ENCODE peak calls at places on chromosomes 5 and 9, in four cellular contexts. R is GM23338, E is T-helper 9 cell, J is AG08396. Q is an unnamed sample.

GRCh38 chr5:54470191-54470590 is 14.7 kb downstream of the HSPB3 start:
- DNase-seq in R (no peak), E (no peak), J (no peak), Q (no peak)

GRCh38 chr5:140148508-140148907 is 22.8 kb downstream of the IGIP start:
- DNase-seq in R (peak), E (no peak), J (peak), Q (no peak)

GRCh38 chr5:149583394-149583793 is 2.1 kb downstream of the ARHGEF37 start:
- DNase-seq in R (no peak), E (no peak), J (no peak), Q (peak)

GRCh38 chr5:172795401-172795977 is 24.5 kb upstream of the DUSP1 start:
- DNase-seq in R (peak), E (no peak), J (peak), Q (peak)

GRCh38 chr9:7844283-7844682 is 44.7 kb upstream of the DMAC1 start:
- DNase-seq in R (peak), E (no peak), J (peak), Q (peak)

GRCh38 chr5:128111818-128112448 is 28.4 kb downstream of the SLC12A2 start:
- DNase-seq in R (no peak), E (no peak), J (peak), Q (no peak)

GRCh38 chr9:94855919-94856318 is 129.4 kb downstream of the AOPEP start:
- DNase-seq in R (no peak), E (no peak), J (no peak), Q (peak)

GRCh38 chr5:79107020-79107796 is 4.4 kb upstream of the BHMT start:
- DNase-seq in R (no peak), E (no peak), J (no peak), Q (peak)

GRCh38 chr5:14617441-14617840 is 35.8 kb downstream of the OTULINL start:
- DNase-seq in R (no peak), E (no peak), J (no peak), Q (peak)

GRCh38 chr5:122493776-122494518 is 181.9 kb downstream of the SNCAIP start:
- DNase-seq in R (no peak), E (no peak), J (no peak), Q (no peak)

GRCh38 chr5:123665822-123666371 is 153.9 kb downstream of the CSNK1G3 start:
- DNase-seq in R (no peak), E (no peak), J (no peak), Q (peak)

GRCh38 chr9:133333566-133333965 is 2.4 kb downstream of the SURF6 start:
- DNase-seq in R (no peak), E (no peak), J (no peak), Q (no peak)

GRCh38 chr9:1049641-1050040 is 516 bp upstream of the DMRT2 start:
- DNase-seq in R (no peak), E (no peak), J (no peak), Q (no peak)

GRCh38 chr5:128613111-128613510 is 75.1 kb upstream of the FBN2 start:
- DNase-seq in R (no peak), E (no peak), J (no peak), Q (no peak)

GRCh38 chr5:172052454-172053236 is 46.2 kb upstream of the FBXW11 start:
- DNase-seq in R (no peak), E (no peak), J (peak), Q (no peak)

GRCh38 chr9:127509955-127510299 is 58.6 kb downstream of the LRSAM1 start:
- DNase-seq in R (no peak), E (no peak), J (no peak), Q (no peak)

GRCh38 chr9:551986-552930 is 289.2 kb upstream of the DMRT1 start:
- DNase-seq in R (no peak), E (no peak), J (no peak), Q (no peak)

GRCh38 chr5:74409166-74409706 is 231.3 kb downstream of the ENC1 start:
- DNase-seq in R (no peak), E (no peak), J (no peak), Q (no peak)

GRCh38 chr9:36903541-36904435 is 130.3 kb downstream of the PAX5 start:
- DNase-seq in R (no peak), E (no peak), J (peak), Q (peak)

GRCh38 chr5:33439905-33440481 is 772 bp upstream of the TARS1 start:
- DNase-seq in R (no peak), E (no peak), J (peak), Q (no peak)

GRCh38 chr5:150627731-150628545 is 12.5 kb upstream of the SYNPO start:
- DNase-seq in R (no peak), E (no peak), J (peak), Q (no peak)

GRCh38 chr5:139709587-139710369 is 61.6 kb downstream of the CXXC5 start:
- DNase-seq in R (peak), E (no peak), J (no peak), Q (peak)

GRCh38 chr5:38697013-38697412 is 140.6 kb upstream of the LIFR start:
- DNase-seq in R (peak), E (no peak), J (no peak), Q (no peak)

GRCh38 chr5:37539459-37539858 is 160.3 kb downstream of the WDR70 start:
- DNase-seq in R (no peak), E (no peak), J (no peak), Q (no peak)

GRCh38 chr5:170195876-170196275 is 36.9 kb upstream of the C5orf58 start:
- DNase-seq in R (no peak), E (no peak), J (no peak), Q (no peak)

GRCh38 chr5:95916687-95917085 is 45.0 kb downstream of the ELL2 start:
- DNase-seq in R (no peak), E (no peak), J (no peak), Q (no peak)

GRCh38 chr5:10858307-10858706 is 97.3 kb upstream of the DAP start:
- DNase-seq in R (no peak), E (no peak), J (no peak), Q (no peak)

GRCh38 chr5:532521-533242 is 8.4 kb upstream of the SLC9A3 start:
- DNase-seq in R (no peak), E (no peak), J (no peak), Q (peak)

GRCh38 chr5:12016149-12016740 is 112.0 kb upstream of the CTNND2 start:
- DNase-seq in R (peak), E (no peak), J (no peak), Q (peak)

GRCh38 chr5:170420809-170421412 is 31.7 kb upstream of the KCNMB1 start:
- DNase-seq in R (peak), E (peak), J (peak), Q (peak)

GRCh38 chr9:13804532-13804931 is 509.4 kb downstream of the NFIB start:
- DNase-seq in R (no peak), E (no peak), J (no peak), Q (no peak)

GRCh38 chr9:134403682-134404301 is 77.5 kb downstream of the RXRA start:
- DNase-seq in R (no peak), E (no peak), J (peak), Q (peak)

GRCh38 chr5:173550641-173551040 is 65.8 kb downstream of the BOD1 start:
- DNase-seq in R (no peak), E (no peak), J (no peak), Q (no peak)

GRCh38 chr9:133419005-133419404 is 1.2 kb upstream of the REXO4 start:
- DNase-seq in R (peak), E (no peak), J (no peak), Q (no peak)

GRCh38 chr5:20572560-20572959 is 584.6 kb upstream of the CDH18 start:
- DNase-seq in R (peak), E (no peak), J (no peak), Q (peak)

GRCh38 chr9:127140842-127141675 is 18.6 kb upstream of the ANGPTL2 start:
- DNase-seq in R (no peak), E (no peak), J (no peak), Q (no peak)

Q was measured in SJCRH30.